ENCODE peak calls at places on chromosomes 4 and X, in nine cellular contexts. N, C, D, M, A, G, S, J and Q are unnamed samples.

GRCh38 chr4:177339794-177340374 is 30.2 kb downstream of the NEIL3 start:
- DNase-seq in D (no peak), G (no peak), M (no peak), A (no peak), J (no peak), S (no peak), N (no peak), C (peak; percentile 57), Q (peak; percentile 36)

GRCh38 chrX:2691543-2692220 is 587 bp downstream of the CD99 start:
- DNase-seq in D (peak; percentile 60), J (peak; percentile 76), A (peak; percentile 48), N (peak; percentile 82), M (peak; percentile 29), G (peak; percentile 87), C (peak; percentile 53), S (peak; percentile 45), Q (no peak)

GRCh38 chr4:52966781-52967180 is 104.7 kb downstream of the RASL11B start:
- DNase-seq in M (no peak), N (no peak), J (no peak), A (no peak), S (no peak), C (no peak), D (no peak), G (no peak), Q (no peak)

GRCh38 chrX:79081895-79082512 is 62.5 kb upstream of the GPR174 start:
- DNase-seq in C (peak; percentile 36), D (no peak), G (no peak), A (peak; percentile 11), J (no peak), M (no peak), N (no peak), S (no peak), Q (peak; percentile 3)

GRCh38 chrX:35046646-35047231 is 104.1 kb downstream of the FAM47B start:
- DNase-seq in C (peak; percentile 68), D (no peak), G (no peak), J (no peak), A (no peak), S (no peak), N (no peak), M (no peak), Q (no peak)

GRCh38 chr4:16297003-16297402 is 70.7 kb upstream of the TAPT1 start:
- DNase-seq in C (no peak), J (no peak), G (no peak), D (no peak), S (no peak), A (no peak), N (no peak), M (no peak), Q (no peak)

GRCh38 chr4:158122501-158122900 is 50.3 kb downstream of the GASK1B start:
- DNase-seq in A (no peak), G (no peak), S (no peak), C (no peak), J (no peak), D (no peak), N (no peak), M (no peak), Q (no peak)

GRCh38 chrX:48972214-48973164 is 845 bp upstream of the KCND1 start:
- DNase-seq in D (peak; percentile 30), J (no peak), M (peak; percentile 40), S (peak; percentile 42), C (peak; percentile 46), A (peak; percentile 33), N (no peak), G (no peak), Q (peak; percentile 67)

GRCh38 chr4:90025248-90025647 is 101.9 kb upstream of the CCSER1 start:
- DNase-seq in N (no peak), J (no peak), G (no peak), S (no peak), A (no peak), C (peak; percentile 44), M (no peak), D (no peak), Q (no peak)

GRCh38 chrX:103919336-103919682 is 43.1 kb upstream of the TMSB15B start:
- DNase-seq in N (no peak), G (no peak), S (no peak), D (no peak), M (no peak), A (no peak), C (no peak), J (no peak), Q (peak; percentile 6)

GRCh38 chr4:102725229-102725628 is 35.5 kb downstream of the MANBA start:
- DNase-seq in S (no peak), A (no peak), C (no peak), G (no peak), D (no peak), M (no peak), J (no peak), N (no peak), Q (no peak)

GRCh38 chr4:136636155-136636554 is 896.1 kb downstream of the PCDH18 start:
- DNase-seq in C (no peak), D (no peak), G (no peak), N (no peak), S (no peak), J (no peak), A (no peak), M (no peak), Q (no peak)

GRCh38 chr4:6909113-6909969 is at the start of gene TBC1D14:
- DNase-seq in N (peak; percentile 98), S (peak; percentile 91), D (peak; percentile 87), A (peak; percentile 88), G (peak; percentile 95), C (peak; percentile 85), M (peak; percentile 89), J (peak; percentile 95), Q (peak; percentile 91)
- TF ChIP-seq POLR2A in N (no peak), S (peak; percentile 81), D (peak; percentile 57), A (peak; percentile 64), G (no peak), C (peak; percentile 56), M (peak; percentile 20), J (no peak), Q (peak; percentile 87)

DNA sequence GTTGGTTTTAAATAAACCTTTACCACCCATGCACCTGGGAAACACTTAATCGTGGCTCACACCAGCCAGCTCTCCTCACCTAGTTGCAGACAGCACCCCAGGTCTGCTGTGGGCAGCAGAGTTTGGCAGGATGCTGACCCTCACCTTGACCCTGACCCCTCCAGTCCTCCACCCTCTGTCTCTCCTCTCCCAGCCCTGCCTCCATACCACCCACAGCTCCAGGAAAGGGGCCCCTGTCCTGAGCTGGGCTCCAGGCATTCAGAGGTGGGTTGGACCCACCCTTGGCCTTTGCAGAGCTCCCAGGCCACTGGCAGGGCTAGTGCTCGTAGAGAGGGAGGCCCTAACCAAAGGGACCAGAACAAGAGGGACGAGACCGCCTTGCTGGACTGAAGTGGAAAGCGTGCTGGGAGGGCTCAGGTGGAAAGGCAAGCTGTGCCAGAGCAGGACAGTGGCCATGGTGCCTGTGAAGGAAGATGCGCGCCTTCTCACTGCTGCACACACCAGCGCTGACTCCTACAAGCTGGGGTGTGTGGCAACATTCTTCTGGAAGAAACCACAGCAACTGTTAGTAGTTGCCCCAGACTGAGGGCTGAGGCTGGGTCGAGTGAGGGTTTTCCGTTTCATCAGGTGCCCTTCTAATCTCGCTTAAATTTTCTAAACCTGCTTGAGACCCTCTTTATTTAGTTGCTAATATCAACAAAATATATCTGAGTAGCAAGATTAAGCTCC is 10.7 kb upstream of the S100P start:
- DNase-seq in C (no peak), J (no peak), G (no peak), A (no peak), S (no peak), M (no peak), D (no peak), N (no peak), Q (no peak)
- TF ChIP-seq POLR2A in C (no peak), J (no peak), G (no peak), A (no peak), S (no peak), M (no peak), D (no peak), N (no peak), Q (no peak)

DNA sequence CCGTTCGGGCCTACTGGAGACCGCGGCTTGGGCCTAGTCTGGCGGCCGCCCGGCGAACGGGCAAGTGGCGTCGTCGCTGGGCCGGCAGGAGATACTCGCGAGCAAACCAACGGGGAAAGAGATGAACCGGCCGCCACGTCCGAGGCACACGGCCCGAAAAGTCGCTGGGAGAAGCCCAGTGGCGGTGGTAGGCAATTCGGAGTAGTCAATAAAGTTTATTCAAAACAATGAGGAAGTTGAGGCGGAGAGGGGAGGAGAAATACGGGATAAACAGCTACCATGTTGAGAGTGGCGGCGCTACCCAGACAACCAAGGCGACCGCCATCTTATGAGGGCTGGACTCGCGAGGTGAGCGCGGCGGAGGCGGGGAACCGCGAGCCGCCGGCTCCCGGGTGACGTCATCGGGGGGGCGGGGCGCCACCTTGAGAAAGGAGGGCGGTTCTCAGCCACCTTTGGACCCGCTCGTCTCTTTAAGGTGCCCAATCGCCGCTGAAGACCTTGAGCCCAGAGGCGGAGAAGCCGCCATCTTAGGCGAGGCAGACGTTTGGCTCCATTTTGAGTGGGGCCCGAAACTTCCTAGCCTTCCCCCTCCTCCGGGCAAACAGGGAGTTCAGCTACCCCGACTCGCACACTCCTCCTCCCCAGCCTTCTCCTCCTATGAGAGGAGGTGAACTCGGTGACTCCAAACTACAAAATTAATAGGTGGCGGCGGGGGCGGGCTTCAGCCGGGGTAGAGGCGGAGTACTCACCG is at the start of gene PHF8:
- DNase-seq in C (peak; percentile 95), N (peak; percentile 98), D (peak; percentile 94), S (peak; percentile 95), A (peak; percentile 96), M (peak; percentile 96), G (peak; percentile 93), J (peak; percentile 97), Q (peak; percentile 97)
- TF ChIP-seq POLR2A in C (peak; percentile 70), N (no peak), D (peak; percentile 42), S (peak; percentile 54), A (peak; percentile 59), M (no peak), G (no peak), J (peak; percentile 31), Q (peak; percentile 67)

GRCh38 chrX:12979011-12979629 is 4.2 kb downstream of the TMSB4X start:
- DNase-seq in J (no peak), D (no peak), S (no peak), N (no peak), G (no peak), C (no peak), A (no peak), M (no peak), Q (no peak)

GRCh38 chrX:12975999-12976558 is 1.2 kb downstream of the TMSB4X start:
- DNase-seq in J (no peak), N (peak; percentile 89), A (peak; percentile 26), D (peak; percentile 47), G (no peak), S (peak; percentile 60), C (no peak), M (peak; percentile 40), Q (peak; percentile 58)

GRCh38 chrX:12979630-12980015 is 4.7 kb downstream of the TMSB4X start:
- DNase-seq in S (no peak), C (no peak), G (no peak), J (no peak), A (no peak), D (no peak), M (no peak), N (no peak), Q (no peak)

GRCh38 chrX:12978205-12979010 is 3.5 kb downstream of the TMSB4X start:
- DNase-seq in C (peak; percentile 82), G (no peak), A (peak; percentile 53), S (peak; percentile 74), J (peak; percentile 77), M (peak; percentile 75), N (peak; percentile 91), D (peak; percentile 37), Q (peak; percentile 20)

DNA sequence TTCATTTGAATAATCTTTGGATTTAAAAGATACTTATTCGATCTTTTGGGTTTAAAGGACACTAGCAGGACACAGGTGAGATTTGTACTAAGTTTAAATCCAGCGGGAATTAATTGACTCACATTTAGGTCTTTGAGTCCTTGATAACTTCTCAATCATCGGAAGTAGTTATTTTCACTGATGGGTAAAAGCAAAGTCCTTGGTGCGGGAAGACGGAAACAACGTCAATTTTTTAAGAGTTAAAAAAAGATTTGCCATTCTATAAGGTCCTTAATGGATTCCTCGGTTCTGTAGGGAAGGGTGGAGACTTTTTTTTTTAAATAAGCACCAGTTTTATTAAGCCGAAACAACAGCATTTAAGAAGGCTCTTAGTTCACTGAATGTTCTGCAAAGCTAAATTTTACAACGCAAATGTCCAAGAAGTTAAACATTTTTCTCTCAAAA is 2.9 kb downstream of the TMSB4X start:
- DNase-seq in S (no peak), J (no peak), C (no peak), A (no peak), G (no peak), N (no peak), D (no peak), M (no peak), Q (no peak)
- TF ChIP-seq POLR2A in S (no peak), J (no peak), C (no peak), A (no peak), G (no peak), N (no peak), D (no peak), M (no peak), Q (peak; percentile 46)